ENCODE peak calls at places on chromosomes 5 and 9, in four cellular contexts. Y is K562; G is CD4-positive, alpha-beta T cell; W is progenitor cell of endocrine pancreas. D is an unnamed sample.

GRCh38 chr9:19411316-19411715 is 2.5 kb downstream of the ACER2 start:
- DNase-seq in Y (peak), G (no peak), W (no peak), D (peak)

GRCh38 chr5:134046801-134047707 is 42.3 kb upstream of the VDAC1 start:
- DNase-seq in Y (no peak), G (no peak), W (no peak), D (no peak)

GRCh38 chr5:73892806-73893205 is 266.8 kb downstream of the ARHGEF28 start:
- DNase-seq in Y (no peak), G (no peak), W (no peak), D (peak)

GRCh38 chr5:73387630-73388370 is 60.8 kb downstream of the FOXD1 start:
- DNase-seq in Y (no peak), G (peak), W (no peak), D (peak)

GRCh38 chr9:16458696-16459420 is 411.6 kb downstream of the BNC2 start:
- DNase-seq in Y (no peak), G (no peak), W (no peak), D (peak)

GRCh38 chr5:16593013-16593412 is 23.8 kb downstream of the RETREG1 start:
- DNase-seq in Y (no peak), G (no peak), W (no peak), D (peak)

GRCh38 chr5:152271420-152271819 is 133.7 kb downstream of the NMUR2 start:
- DNase-seq in Y (no peak), G (no peak), W (no peak), D (no peak)

GRCh38 chr5:71880531-71880930 is 161.5 kb downstream of the CARTPT start:
- DNase-seq in Y (no peak), G (no peak), W (no peak), D (no peak)

GRCh38 chr9:111297061-111297824 is 32.8 kb downstream of the OR2K2 start:
- DNase-seq in Y (no peak), G (no peak), W (no peak), D (peak)

GRCh38 chr5:38497946-38498345 is 58.5 kb downstream of the LIFR start:
- DNase-seq in Y (peak), G (no peak), W (no peak), D (peak)

GRCh38 chr9:70634696-70635095 is 220.2 kb upstream of the KLF9 start:
- DNase-seq in Y (no peak), G (no peak), W (no peak), D (no peak)

GRCh38 chr9:121289554-121290370 is 21.8 kb downstream of the GSN start:
- DNase-seq in Y (peak), G (no peak), W (no peak), D (no peak)

GRCh38 chr5:129767927-129768380 is 20.1 kb downstream of the MINAR2 start:
- DNase-seq in Y (peak), G (peak), W (peak), D (peak)

GRCh38 chr5:107919361-107919760 is 248.6 kb upstream of the EFNA5 start:
- DNase-seq in Y (no peak), G (no peak), W (no peak), D (no peak)

GRCh38 chr5:95262933-95263660 is 21.8 kb downstream of the MCTP1 start:
- DNase-seq in Y (no peak), G (no peak), W (no peak), D (no peak)

GRCh38 chr9:15641301-15641700 is 88.5 kb downstream of the CCDC171 start:
- DNase-seq in Y (no peak), G (no peak), W (no peak), D (peak)

GRCh38 chr5:141421489-141421855 is 621 bp downstream of the PCDHGA11 start:
- DNase-seq in Y (no peak), G (no peak), W (no peak), D (no peak)

GRCh38 chr5:72013741-72014703 is 93.3 kb upstream of the MAP1B start:
- DNase-seq in Y (no peak), G (no peak), W (no peak), D (peak)

GRCh38 chr9:98117984-98118639 is 910 bp downstream of the TRIM14 start:
- DNase-seq in Y (peak), G (peak), W (no peak), D (peak)

GRCh38 chr5:173230741-173231380 is 4.1 kb downstream of the NKX2-5 start:
- DNase-seq in Y (no peak), G (no peak), W (no peak), D (no peak)

GRCh38 chr9:125089331-125089730 is 54.0 kb downstream of the SCAI start:
- DNase-seq in Y (no peak), G (no peak), W (no peak), D (no peak)

GRCh38 chr5:98938459-98938858 is 9.7 kb upstream of the CHD1 start:
- DNase-seq in Y (no peak), G (no peak), W (no peak), D (peak)

GRCh38 chr5:111158105-111158744 is 66.0 kb upstream of the CAMK4 start:
- DNase-seq in Y (peak), G (peak), W (peak), D (peak)

GRCh38 chr9:120402741-120403542 is 177.0 kb downstream of the CDK5RAP2 start:
- DNase-seq in Y (peak), G (no peak), W (no peak), D (peak)

GRCh38 chr5:16521561-16522090 is 56.0 kb upstream of the ZNF622 start:
- DNase-seq in Y (no peak), G (no peak), W (no peak), D (no peak)

GRCh38 chr5:174624754-174625506 is 99.5 kb upstream of the MSX2 start:
- DNase-seq in Y (no peak), G (no peak), W (no peak), D (peak)

GRCh38 chr9:82791685-82792084 is 271.3 kb downstream of the RASEF start:
- DNase-seq in Y (no peak), G (no peak), W (no peak), D (no peak)

GRCh38 chr9:35653611-35654010 is 2.9 kb upstream of the SIT1 start:
- DNase-seq in Y (no peak), G (no peak), W (no peak), D (no peak)

GRCh38 chr9:4985376-4986266 is 549 bp downstream of the JAK2 start:
- DNase-seq in Y (peak), G (no peak), W (no peak), D (peak)

GRCh38 chr9:4986291-4986690 is 1.2 kb downstream of the JAK2 start:
- DNase-seq in Y (no peak), G (no peak), W (no peak), D (peak)

GRCh38 chr9:4984171-4984570 is 901 bp upstream of the JAK2 start:
- DNase-seq in Y (no peak), G (no peak), W (no peak), D (no peak)

GRCh38 chr9:4983541-4984165 is 1.4 kb upstream of the JAK2 start:
- DNase-seq in Y (no peak), G (no peak), W (no peak), D (no peak)

DNA sequence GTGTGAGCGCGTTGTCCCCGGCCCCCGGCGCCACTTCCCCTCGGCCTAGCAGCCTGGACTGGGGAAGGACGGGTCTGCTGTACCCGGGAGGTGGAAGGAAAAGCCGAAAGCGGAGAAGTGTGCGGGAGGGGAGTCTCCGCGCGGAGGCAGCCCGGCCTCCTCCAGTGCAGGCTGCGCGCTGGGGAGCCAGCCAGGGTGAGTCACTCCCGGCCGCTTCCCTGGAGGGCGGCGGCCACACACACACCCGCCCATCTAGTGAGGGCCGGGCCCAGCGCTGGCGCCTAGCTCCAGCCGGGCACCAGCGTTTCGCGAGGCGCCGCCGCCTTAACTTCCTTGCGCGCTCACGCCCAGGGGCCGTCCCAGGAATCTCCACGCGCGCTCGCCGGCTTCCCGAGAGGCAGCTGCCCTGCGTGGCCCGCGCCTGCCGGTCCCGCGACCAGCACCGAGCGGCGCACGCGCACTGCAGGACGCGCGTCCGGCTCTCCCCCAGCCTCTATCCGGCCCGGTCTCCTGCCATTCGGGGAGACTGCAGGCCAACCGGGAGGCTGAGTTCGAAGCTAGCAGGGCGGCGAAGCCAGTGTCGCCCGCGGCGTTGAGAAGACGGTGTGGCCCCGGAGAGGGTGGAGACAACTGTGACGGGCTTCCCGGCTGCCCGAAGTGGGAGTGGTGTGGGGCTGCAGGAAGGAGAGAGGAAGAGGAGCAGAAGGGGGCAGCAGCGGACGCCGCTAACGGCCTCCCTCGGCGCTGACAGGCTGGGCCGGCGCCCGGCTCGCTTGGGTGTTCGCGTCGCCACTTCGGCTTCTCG is at the start of gene JAK2:
- DNase-seq in Y (peak), G (peak), W (peak), D (peak)
- TF ChIP-seq CTCF in Y (peak), G (peak), W (peak), D (peak)

GRCh38 chr9:38380230-38380871 is 12.2 kb upstream of the ALDH1B1 start:
- DNase-seq in Y (no peak), G (no peak), W (no peak), D (no peak)
- TF ChIP-seq CTCF in Y (no peak), G (no peak), W (no peak), D (no peak)

GRCh38 chr9:131695366-131696162 is 44.3 kb downstream of the RAPGEF1 start:
- DNase-seq in Y (no peak), G (no peak), W (no peak), D (no peak)

GRCh38 chr9:131696163-131696439 is 43.8 kb downstream of the RAPGEF1 start:
- DNase-seq in Y (no peak), G (no peak), W (no peak), D (no peak)

GRCh38 chr9:131697908-131698714 is 41.8 kb downstream of the RAPGEF1 start:
- DNase-seq in Y (peak), G (no peak), W (no peak), D (no peak)

GRCh38 chr9:131698715-131699053 is 41.2 kb downstream of the RAPGEF1 start:
- DNase-seq in Y (no peak), G (no peak), W (no peak), D (no peak)

GRCh38 chr9:131697097-131697496 is 42.8 kb downstream of the RAPGEF1 start:
- DNase-seq in Y (no peak), G (no peak), W (no peak), D (peak)
- TF ChIP-seq CTCF in Y (no peak), G (no peak), W (no peak), D (peak)

GRCh38 chr5:93805616-93806393 is 64.4 kb upstream of the POU5F2 start:
- DNase-seq in Y (no peak), G (no peak), W (no peak), D (no peak)

GRCh38 chr5:93807860-93808259 is 66.5 kb upstream of the POU5F2 start:
- DNase-seq in Y (no peak), G (no peak), W (no peak), D (no peak)

GRCh38 chr5:93809430-93809829 is 68.0 kb upstream of the POU5F2 start:
- DNase-seq in Y (no peak), G (no peak), W (no peak), D (no peak)

GRCh38 chr5:93810780-93811179 is 69.4 kb upstream of the POU5F2 start:
- DNase-seq in Y (no peak), G (no peak), W (no peak), D (no peak)
- TF ChIP-seq CTCF in Y (no peak), G (no peak), W (no peak), D (no peak)